ENCODE peak calls at places on chromosomes 2 and 18, in six cellular contexts. T, J, C, G, W and D are unnamed samples.

GRCh38 chr2:158072361-158072760 is 29.3 kb upstream of the UPP2 start:
- DNase-seq in T (no peak), J (no peak), C (no peak), G (no peak), W (no peak), D (no peak)

GRCh38 chr2:54084600-54084999 is 30.8 kb upstream of the ACYP2 start:
- DNase-seq in T (no peak), J (peak; percentile 20), C (peak; percentile 60), G (no peak), W (no peak), D (no peak)

GRCh38 chr18:24801011-24801410 is 340.6 kb downstream of the HRH4 start:
- DNase-seq in T (no peak), J (no peak), C (no peak), G (no peak), W (no peak), D (no peak)

GRCh38 chr2:157473585-157473984 is 29.7 kb upstream of the CYTIP start:
- DNase-seq in T (no peak), J (no peak), C (no peak), G (no peak), W (no peak), D (no peak)

GRCh38 chr2:842151-842792 is 108.4 kb upstream of the SNTG2 start:
- DNase-seq in T (no peak), J (no peak), C (peak; percentile 64), G (no peak), W (no peak), D (no peak)

GRCh38 chr2:216554755-216555154 is 56.1 kb downstream of the RPL37A start:
- DNase-seq in T (no peak), J (no peak), C (no peak), G (peak; percentile 30), W (no peak), D (no peak)

GRCh38 chr2:237026981-237027711 is 58.5 kb upstream of the COPS8 start:
- DNase-seq in T (peak; percentile 42), J (peak; percentile 21), C (peak; percentile 75), G (peak; percentile 72), W (peak; percentile 29), D (peak; percentile 40)

GRCh38 chr2:7878786-7879515 is 802.9 kb upstream of the ID2 start:
- DNase-seq in T (no peak), J (no peak), C (no peak), G (no peak), W (no peak), D (no peak)

GRCh38 chr18:73715228-73715670 is 432.4 kb downstream of the FBXO15 start:
- DNase-seq in T (no peak), J (no peak), C (no peak), G (no peak), W (no peak), D (no peak)

GRCh38 chr2:128234613-128235012 is 84.1 kb downstream of the HS6ST1 start:
- DNase-seq in T (no peak), J (no peak), C (no peak), G (no peak), W (no peak), D (no peak)

GRCh38 chr2:38076250-38076709 is 329 bp upstream of the CYP1B1 start:
- DNase-seq in T (no peak), J (peak; percentile 53), C (peak; percentile 68), G (peak; percentile 75), W (peak; percentile 61), D (no peak)

GRCh38 chr2:37457401-37457901 is 113.0 kb downstream of the QPCT start:
- DNase-seq in T (no peak), J (no peak), C (no peak), G (no peak), W (no peak), D (no peak)

GRCh38 chr2:174078275-174078674 is 113.1 kb upstream of the SP3 start:
- DNase-seq in T (no peak), J (peak; percentile 34), C (no peak), G (no peak), W (no peak), D (no peak)

GRCh38 chr18:6482198-6482977 is 67.7 kb upstream of the L3MBTL4 start:
- DNase-seq in T (no peak), J (peak; percentile 45), C (peak; percentile 69), G (no peak), W (no peak), D (no peak)

GRCh38 chr18:25298853-25299274 is 53.1 kb downstream of the ZNF521 start:
- DNase-seq in T (no peak), J (no peak), C (no peak), G (no peak), W (no peak), D (no peak)

GRCh38 chr2:237020086-237020485 is 65.6 kb upstream of the COPS8 start:
- DNase-seq in T (no peak), J (no peak), C (no peak), G (no peak), W (no peak), D (no peak)

GRCh38 chr2:109433926-109434325 is 179.8 kb downstream of the SEPTIN10 start:
- DNase-seq in T (no peak), J (no peak), C (no peak), G (no peak), W (no peak), D (no peak)

GRCh38 chr2:6874032-6874431 is 3.5 kb upstream of the RSAD2 start:
- DNase-seq in T (no peak), J (no peak), C (no peak), G (no peak), W (no peak), D (no peak)

GRCh38 chr18:14945984-14946383 is 198.0 kb downstream of the ANKRD30B start:
- DNase-seq in T (no peak), J (no peak), C (no peak), G (no peak), W (no peak), D (no peak)

GRCh38 chr2:204108874-204109295 is 172.3 kb downstream of the ICOS start:
- DNase-seq in T (no peak), J (peak; percentile 23), C (no peak), G (no peak), W (no peak), D (no peak)

GRCh38 chr2:204104821-204105220 is 168.3 kb downstream of the ICOS start:
- DNase-seq in T (no peak), J (no peak), C (no peak), G (no peak), W (no peak), D (no peak)

GRCh38 chr2:204109681-204110080 is 173.1 kb downstream of the ICOS start:
- DNase-seq in T (no peak), J (no peak), C (no peak), G (peak; percentile 41), W (no peak), D (peak; percentile 8)

GRCh38 chr2:204110250-204111183 is 174.0 kb downstream of the ICOS start:
- DNase-seq in T (no peak), J (peak; percentile 93), C (peak; percentile 6), G (no peak), W (no peak), D (peak; percentile 65)

DNA sequence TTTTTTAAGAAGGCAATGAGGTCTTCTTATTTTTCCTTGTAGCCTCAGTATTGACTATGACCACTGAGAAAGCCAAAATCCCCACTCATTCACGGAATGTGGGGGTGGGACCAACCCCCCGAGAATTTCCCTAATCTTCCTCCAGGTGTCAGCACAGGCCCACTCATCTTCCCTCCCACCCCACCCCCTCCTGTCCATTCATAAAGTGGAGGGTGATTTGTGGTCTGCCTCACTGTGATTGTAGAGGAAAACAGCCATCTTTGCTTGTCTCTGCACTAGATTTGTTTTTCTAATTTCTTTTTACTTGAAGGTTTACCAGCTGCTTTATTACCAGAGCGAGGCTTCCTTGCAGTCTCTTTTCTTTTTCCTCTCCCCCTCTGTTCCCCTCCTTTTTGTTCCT is 171.7 kb downstream of the ICOS start:
- DNase-seq in T (no peak), J (peak; percentile 62), C (no peak), G (no peak), W (peak; percentile 3), D (peak; percentile 67)
- H3K27ac ChIP-seq in T (no peak overlapping the region), J (peak overlapping the region; percentile 23), C (no peak overlapping the region), G (no peak overlapping the region), W (no peak overlapping the region), D (no peak overlapping the region)

GRCh38 chr2:175679728-175680127 is 322.3 kb downstream of the LNPK start:
- DNase-seq in T (no peak), J (no peak), C (no peak), G (no peak), W (no peak), D (no peak)
- H3K9me3 ChIP-seq in T (no peaks in the 10 kb centered on the region), J (no peaks in the 10 kb centered on the region), C (no peaks in the 10 kb centered on the region), G (no peaks in the 10 kb centered on the region), W (no peaks in the 10 kb centered on the region), D (no peaks in the 10 kb centered on the region)

GRCh38 chr2:219416938-219417337 is 1.2 kb upstream of the DES start:
- DNase-seq in T (no peak), J (no peak), C (no peak), G (no peak), W (no peak), D (no peak)

GRCh38 chr2:219419331-219420197 is 1.4 kb downstream of the DES start:
- DNase-seq in T (no peak), J (no peak), C (no peak), G (no peak), W (no peak), D (no peak)

GRCh38 chr2:219417374-219417773 is 803 bp upstream of the DES start:
- DNase-seq in T (no peak), J (no peak), C (no peak), G (no peak), W (no peak), D (no peak)

GRCh38 chr2:219418570-219419189 is 503 bp downstream of the DES start:
- DNase-seq in T (no peak), J (no peak), C (peak; percentile 18), G (no peak), W (no peak), D (no peak)

DNA sequence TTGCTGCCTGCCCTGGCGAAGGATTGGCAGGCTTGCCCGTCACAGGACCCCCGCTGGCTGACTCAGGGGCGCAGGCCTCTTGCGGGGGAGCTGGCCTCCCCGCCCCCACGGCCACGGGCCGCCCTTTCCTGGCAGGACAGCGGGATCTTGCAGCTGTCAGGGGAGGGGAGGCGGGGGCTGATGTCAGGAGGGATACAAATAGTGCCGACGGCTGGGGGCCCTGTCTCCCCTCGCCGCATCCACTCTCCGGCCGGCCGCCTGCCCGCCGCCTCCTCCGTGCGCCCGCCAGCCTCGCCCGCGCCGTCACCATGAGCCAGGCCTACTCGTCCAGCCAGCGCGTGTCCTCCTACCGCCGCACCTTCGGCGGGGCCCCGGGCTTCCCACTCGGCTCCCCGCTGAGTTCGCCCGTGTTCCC is at the start of gene DES:
- DNase-seq in T (no peak), J (no peak), C (no peak), G (no peak), W (no peak), D (no peak)
- H3K4me3 ChIP-seq in T (no peak within 1 kb of the TSS), J (no peak within 1 kb of the TSS), C (no peak within 1 kb of the TSS), G (peak within 1 kb of the TSS; percentile 24), W (no peak within 1 kb of the TSS), D (no peak within 1 kb of the TSS)

DNA sequence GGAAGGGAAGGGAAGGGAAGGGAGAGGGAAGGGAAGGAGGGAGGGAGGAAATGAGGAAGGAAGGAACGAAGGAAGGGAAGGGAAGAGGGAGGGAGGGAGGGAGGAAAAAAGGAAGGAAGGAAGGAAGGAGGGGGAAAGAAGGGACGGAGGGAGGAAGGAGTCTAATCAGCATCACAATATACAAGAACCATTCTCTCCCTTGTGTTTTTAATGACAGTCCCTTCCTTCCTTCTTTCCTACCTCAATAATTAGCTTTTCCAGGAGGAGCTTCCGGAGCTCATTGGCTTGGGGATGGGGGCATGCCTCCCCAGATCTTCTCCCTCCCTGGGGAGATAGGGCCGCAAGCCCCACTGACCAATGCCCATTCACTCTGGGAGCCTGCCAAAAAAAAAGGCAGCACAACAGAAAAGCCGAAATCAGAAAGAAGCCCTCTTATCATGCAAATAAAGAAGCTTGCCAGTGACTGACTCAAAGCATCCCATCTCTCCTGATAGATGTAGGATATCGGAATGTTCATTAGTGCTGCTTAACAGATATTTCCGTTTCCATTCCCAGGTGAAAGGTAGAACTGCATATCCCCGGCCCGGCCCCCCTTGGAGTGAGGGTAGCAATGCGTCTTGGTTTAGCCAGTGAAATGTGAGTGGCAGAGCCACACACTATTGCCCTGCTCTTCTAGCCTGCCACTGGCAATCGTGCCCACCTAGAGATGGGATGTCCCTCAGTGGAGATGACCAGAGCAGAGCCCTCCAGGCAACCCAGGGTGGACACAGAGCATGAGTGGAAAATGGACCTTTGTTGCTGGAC is 17.8 kb upstream of the SMAD7 start:
- DNase-seq in T (no peak), J (no peak), C (no peak), G (no peak), W (no peak), D (no peak)
- H3K27ac ChIP-seq in T (no peak overlapping the region), J (no peak overlapping the region), C (no peak overlapping the region), G (no peak overlapping the region), W (no peak overlapping the region), D (no peak overlapping the region)